ENCODE peak calls at places on chromosomes 3 and 15, in seven cellular contexts. C is HFF-Myc; F is activated naive CD4-positive, alpha-beta T cell treated with anti-CD3 and anti-CD28 coated beads for 36 hours; A is activated CD4-positive, alpha-beta T cell treated with anti-CD3 and anti-CD28 coated beads, Interleukin-2, amount 50 U/mL, for 24 hours; B is cardiac septum; X is HTR-8/SVneo; O is stimulated activated CD8-positive, alpha-beta memory T cell treated with anti-CD3 and anti-CD28 coated beads, Interleukin-15, amount 100 ng/mL, for 4 hours. S is an unnamed sample.

GRCh38 chr3:73177827-73178226 is 116.4 kb downstream of the EBLN2 start:
- DNase-seq in C (no peak), X (no peak), O (no peak), A (no peak), F (no peak), B (no peak), S (no peak)

GRCh38 chr15:69903476-69904295 is 194.0 kb downstream of the TLE3 start:
- DNase-seq in O (no peak), F (no peak), X (no peak), C (no peak), B (peak; percentile 65), A (no peak), S (no peak)

GRCh38 chr3:197675568-197675860 is 61.2 kb downstream of the RUBCN start:
- DNase-seq in C (no peak), A (no peak), F (no peak), O (no peak), B (no peak), X (no peak), S (no peak)

GRCh38 chr15:61762682-61763081 is 297.6 kb downstream of the VPS13C start:
- DNase-seq in A (no peak), F (no peak), B (no peak), O (no peak), X (no peak), C (no peak), S (no peak)

GRCh38 chr3:186783731-186784515 is 546 bp downstream of the EIF4A2 start:
- DNase-seq in O (peak; percentile 53), F (peak; percentile 83), B (peak; percentile 93), A (no peak), X (peak; percentile 62), C (no peak), S (peak; percentile 90)

GRCh38 chr15:28101201-28101600 is 2.1 kb upstream of the OCA2 start:
- DNase-seq in B (no peak), O (no peak), F (no peak), C (no peak), X (no peak), A (no peak), S (peak; percentile 52)

GRCh38 chr3:101878589-101878988 is 29.3 kb downstream of the NFKBIZ start:
- DNase-seq in F (no peak), A (no peak), B (no peak), C (no peak), O (no peak), X (no peak), S (no peak)

GRCh38 chr3:29071077-29071634 is 209.7 kb upstream of the RBMS3 start:
- DNase-seq in A (no peak), C (no peak), F (no peak), O (no peak), X (no peak), B (no peak), S (no peak)

GRCh38 chr3:126261037-126261436 is 80.7 kb upstream of the ALDH1L1 start:
- DNase-seq in F (peak; percentile 15), C (no peak), X (peak; percentile 60), A (no peak), O (no peak), B (no peak), S (peak; percentile 90)

GRCh38 chr3:12833226-12834161 is 7.9 kb downstream of the RPL32 start:
- DNase-seq in C (no peak), F (no peak), B (no peak), A (no peak), X (no peak), O (no peak), S (no peak)

GRCh38 chr3:59212128-59212764 is 162.4 kb upstream of the CFAP20DC start:
- DNase-seq in C (peak; percentile 15), F (no peak), O (no peak), X (peak; percentile 27), B (no peak), A (peak; percentile 32), S (no peak)

GRCh38 chr3:161171639-161172552 is 49.2 kb upstream of the NMD3 start:
- DNase-seq in C (no peak), B (no peak), O (no peak), X (no peak), F (no peak), A (no peak), S (no peak)

GRCh38 chr3:11610044-11610671 is 33.6 kb downstream of the VGLL4 start:
- DNase-seq in B (no peak), O (no peak), X (peak; percentile 41), C (no peak), A (no peak), F (no peak), S (no peak)

GRCh38 chr3:37287776-37288175 is 113.4 kb upstream of the LRRFIP2 start:
- DNase-seq in C (no peak), A (no peak), O (no peak), B (no peak), F (peak; percentile 5), X (no peak), S (no peak)

GRCh38 chr3:33909547-33909946 is 111.1 kb downstream of the PDCD6IP start:
- DNase-seq in O (no peak), B (no peak), C (no peak), A (no peak), X (no peak), F (no peak), S (no peak)

GRCh38 chr3:138042043-138042442 is 32.1 kb downstream of the CLDN18 start:
- DNase-seq in A (no peak), X (no peak), O (no peak), F (no peak), B (no peak), C (no peak), S (no peak)

GRCh38 chr3:16883726-16884083 is 1.1 kb upstream of the PLCL2 start:
- DNase-seq in O (no peak), A (no peak), X (no peak), F (no peak), C (no peak), B (no peak), S (no peak)

GRCh38 chr15:78272776-78273175 is 8.4 kb downstream of the DNAJA4 start:
- DNase-seq in F (no peak), C (no peak), B (no peak), O (no peak), A (no peak), X (no peak), S (no peak)

GRCh38 chr15:70433583-70434288 is 329.6 kb downstream of the UACA start:
- DNase-seq in X (no peak), A (no peak), O (no peak), F (no peak), B (no peak), C (no peak), S (no peak)

S was measured in coronary artery.